ENCODE peak calls at places on chromosomes 6 and 20, in six cellular contexts. U, C, A, G, D and S are unnamed samples.

GRCh38 chr6:88952065-88952704 is 11.2 kb downstream of the RNGTT start:
- DNase-seq in A (peak; percentile 42), C (no peak), G (peak; percentile 50), U (no peak), D (no peak), S (no peak)

GRCh38 chr6:104860221-104860620 is 502 bp upstream of the HACE1 start:
- DNase-seq in G (no peak), A (no peak), U (no peak), C (no peak), D (no peak), S (no peak)

GRCh38 chr20:43540673-43541060 is 18.2 kb upstream of the SGK2 start:
- DNase-seq in G (no peak), U (no peak), C (no peak), D (no peak), A (no peak), S (no peak)

GRCh38 chr6:154773610-154774089 is 40.4 kb downstream of the SCAF8 start:
- DNase-seq in D (no peak), A (no peak), U (no peak), G (no peak), C (no peak), S (no peak)

GRCh38 chr6:35258858-35259193 is 709 bp upstream of the ZNF76 start:
- DNase-seq in U (no peak), D (peak; percentile 53), C (peak; percentile 57), A (peak; percentile 69), G (peak; percentile 67), S (no peak)

GRCh38 chr20:63658749-63659187 is 656 bp downstream of the RTEL1 start:
- DNase-seq in U (peak; percentile 50), G (peak; percentile 40), A (peak; percentile 65), D (peak; percentile 69), C (peak; percentile 39), S (no peak)

GRCh38 chr6:52407467-52407866 is 12.7 kb upstream of the EFHC1 start:
- DNase-seq in D (no peak), G (peak; percentile 77), U (peak; percentile 63), A (peak; percentile 70), C (peak; percentile 33), S (no peak)

GRCh38 chr20:35947489-35947888 is 6.8 kb downstream of the SCAND1 start:
- DNase-seq in D (no peak), A (peak; percentile 50), C (no peak), G (peak; percentile 55), U (peak; percentile 8), S (no peak)

GRCh38 chr6:138538390-138539031 is 39.2 kb upstream of the NHSL1 start:
- DNase-seq in U (peak; percentile 61), D (no peak), C (no peak), A (peak; percentile 71), G (no peak), S (no peak)

GRCh38 chr20:34921436-34921835 is 34.2 kb downstream of the GSS start:
- DNase-seq in U (peak; percentile 42), D (no peak), G (no peak), A (no peak), C (no peak), S (no peak)

GRCh38 chr20:64151634-64152530 is 12.4 kb upstream of the MYT1 start:
- DNase-seq in C (no peak), D (peak; percentile 25), A (peak; percentile 8), G (no peak), U (no peak), S (no peak)

GRCh38 chr20:25580711-25581110 is 4.6 kb downstream of the NINL start:
- DNase-seq in G (no peak), D (peak; percentile 53), A (peak; percentile 62), C (no peak), U (peak; percentile 43), S (no peak)

GRCh38 chr20:47498606-47499005 is 3.1 kb upstream of the NCOA3 start:
- DNase-seq in G (no peak), D (no peak), A (no peak), C (no peak), U (no peak), S (no peak)

GRCh38 chr20:19947611-19948264 is 69.4 kb upstream of the NAA20 start:
- DNase-seq in D (no peak), C (no peak), U (peak; percentile 38), A (peak; percentile 74), G (no peak), S (no peak)

GRCh38 chr6:26044140-26045045 is 42.8 kb upstream of the HFE start:
- DNase-seq in D (peak; percentile 69), C (peak; percentile 90), U (peak; percentile 29), G (peak; percentile 22), A (peak; percentile 55), S (no peak)

GRCh38 chr6:25173951-25174474 is 105.2 kb upstream of the CARMIL1 start:
- DNase-seq in A (peak; percentile 97), U (peak; percentile 95), C (peak; percentile 43), D (no peak), G (peak; percentile 81), S (peak; percentile 96)

GRCh38 chr6:148508401-148509151 is 165.9 kb downstream of the SASH1 start:
- DNase-seq in C (no peak), D (no peak), A (peak; percentile 73), U (peak; percentile 91), G (peak; percentile 54), S (no peak)

GRCh38 chr20:32509639-32510066 is 75.5 kb downstream of the NOL4L start:
- DNase-seq in U (no peak), D (no peak), A (no peak), C (no peak), G (no peak), S (no peak)

DNA sequence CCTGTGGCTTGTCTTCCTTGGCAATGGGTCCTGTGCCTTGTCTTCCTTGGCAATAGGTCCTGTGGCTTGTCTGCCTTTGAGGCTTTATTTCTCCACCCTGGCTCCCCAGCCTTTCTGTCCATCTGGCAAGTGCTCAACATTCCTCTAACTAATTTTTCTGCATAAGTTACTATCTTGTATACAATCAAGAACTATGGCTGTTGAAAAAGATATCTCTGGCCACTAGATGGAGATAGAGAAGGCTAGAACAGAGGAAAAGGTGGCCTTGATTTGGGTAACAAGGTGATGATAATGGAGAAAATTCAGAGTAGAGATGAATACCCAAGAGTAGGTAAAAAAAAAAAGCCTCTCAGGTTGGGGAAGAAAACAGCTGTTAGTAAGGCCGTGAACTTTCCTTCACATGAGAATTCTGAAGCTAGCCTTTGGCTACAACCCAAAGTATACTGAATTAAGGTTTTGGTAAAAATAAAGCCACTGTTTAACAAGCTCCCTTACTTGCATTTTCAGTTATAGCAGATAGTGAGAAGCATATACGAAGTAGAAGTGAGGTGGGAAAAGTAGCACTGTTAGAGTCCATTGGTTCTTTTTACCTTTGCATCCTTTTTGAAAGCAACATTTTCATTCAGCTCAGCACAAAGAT is 505.0 kb downstream of the DOK5 start:
- DNase-seq in C (no peak), A (peak; percentile 0), G (peak; percentile 25), D (no peak), U (no peak), S (no peak)
- TF ChIP-seq CTCF in C (peak; percentile 22), A (no peak), G (peak; percentile 54), D (peak; percentile 23), U (no peak), S (no peak)

GRCh38 chr20:11777861-11778570 is 139.7 kb upstream of the BTBD3 start:
- DNase-seq in C (peak; percentile 44), U (peak; percentile 80), A (peak; percentile 74), D (no peak), G (no peak), S (peak; percentile 33)
- H3K4me3 ChIP-seq in C (no peak overlapping the region), U (peak overlapping the region; percentile 12), A (peak overlapping the region; percentile 29), D (no peak overlapping the region), G (no peak overlapping the region), S (peak overlapping the region; percentile 19)

DNA sequence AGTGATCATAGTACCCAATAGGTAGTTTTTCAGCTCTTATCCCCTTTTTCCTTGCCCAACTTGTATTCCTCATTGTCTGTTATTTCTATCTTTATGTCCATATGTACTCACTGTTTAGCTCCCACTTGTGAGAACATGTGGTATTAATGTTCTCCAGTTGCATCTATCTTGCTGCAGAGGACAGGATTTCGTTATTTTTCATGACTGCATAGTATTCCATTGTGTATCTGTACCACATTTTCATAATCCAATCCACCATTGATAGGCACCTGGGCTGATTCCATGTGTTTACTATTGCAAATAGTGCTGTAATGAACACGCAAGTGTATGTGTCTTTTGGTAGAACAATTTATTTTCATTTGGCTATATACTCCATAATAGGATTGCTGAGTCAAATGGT is 819.5 kb upstream of the ADGRB3 start:
- DNase-seq in A (no peak), G (no peak), U (no peak), D (no peak), C (no peak), S (no peak)
- TF ChIP-seq CTCF in A (no peak), G (no peak), U (no peak), D (no peak), C (no peak), S (no peak)

DNA sequence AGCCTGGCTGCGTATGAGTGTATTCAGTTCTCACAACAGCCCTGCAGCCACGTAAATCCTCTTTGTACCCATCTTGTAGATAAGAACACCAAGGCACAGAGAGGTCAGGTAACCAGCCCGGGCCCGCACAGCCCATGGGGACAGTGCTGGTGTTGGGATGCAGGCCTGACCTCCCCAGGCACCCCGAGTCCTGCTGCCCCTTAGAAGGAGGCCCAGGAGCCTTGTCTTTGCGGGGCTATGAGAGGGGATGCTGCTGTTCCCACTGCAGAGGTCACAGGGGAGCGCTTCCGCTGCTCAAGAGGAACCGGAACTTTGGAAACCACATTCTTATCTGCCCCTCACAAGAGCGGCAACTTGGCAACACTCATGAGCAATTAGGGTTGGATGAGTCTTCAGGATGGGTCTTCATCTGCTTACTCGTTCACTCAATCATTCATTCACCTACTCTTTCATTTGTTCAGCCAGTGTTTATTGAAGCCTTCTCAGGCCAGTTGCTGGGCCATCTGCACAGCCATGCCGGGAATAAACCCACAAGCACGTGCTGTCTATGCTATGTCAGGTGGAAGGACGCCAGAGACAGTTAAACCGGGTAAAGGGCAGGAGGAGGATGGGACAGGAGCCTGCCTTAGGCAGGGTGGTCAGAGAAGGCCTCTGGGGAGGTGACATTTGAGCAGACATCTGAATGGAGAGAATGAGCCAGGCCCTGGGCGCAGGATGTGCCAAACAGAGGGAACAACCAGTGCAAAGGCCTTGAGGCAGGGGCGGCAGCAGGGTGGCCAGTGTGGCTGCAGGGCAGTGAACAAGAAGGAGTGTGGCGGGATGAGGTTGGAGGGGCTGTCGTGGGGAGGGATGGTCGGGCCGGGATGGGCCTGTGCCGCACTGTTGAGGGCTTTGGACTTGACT is 60.8 kb downstream of the RBM38 start:
- DNase-seq in C (no peak), A (no peak), D (no peak), U (peak; percentile 45), G (no peak), S (no peak)
- H3K4me3 ChIP-seq in C (no peak overlapping the region), A (no peak overlapping the region), D (no peak overlapping the region), U (no peak overlapping the region), G (no peak overlapping the region), S (no peak overlapping the region)

GRCh38 chr6:38179794-38180430 is 360.4 kb downstream of the ZFAND3 start:
- DNase-seq in G (no peak), C (no peak), D (no peak), U (no peak), A (no peak), S (no peak)
- TF ChIP-seq CTCF in G (no peak), C (no peak), D (no peak), U (no peak), A (no peak), S (no peak)

DNA sequence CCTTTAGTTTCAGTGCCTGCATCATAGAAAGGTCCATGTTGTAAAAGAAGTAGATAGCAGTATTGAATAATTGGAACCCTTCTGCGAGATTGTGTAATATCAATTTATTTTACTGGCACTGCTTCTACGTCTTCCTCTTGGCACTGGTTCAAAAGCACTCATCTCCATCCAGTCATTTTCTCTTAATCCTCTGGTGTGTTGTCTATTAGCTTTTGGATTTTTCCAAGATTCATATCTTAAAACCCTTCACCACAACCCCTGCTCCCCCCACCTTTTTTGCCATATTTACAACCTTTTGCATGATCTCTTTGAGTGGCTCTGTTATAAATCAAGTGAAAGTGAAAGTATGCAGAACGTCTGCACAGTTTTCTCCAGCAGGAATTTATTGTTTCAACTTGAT is 76.6 kb upstream of the HSF2 start:
- DNase-seq in C (peak; percentile 39), G (peak; percentile 89), U (peak; percentile 17), D (no peak), A (peak; percentile 35), S (no peak)
- H3K4me3 ChIP-seq in C (peak overlapping the region; percentile 7), G (peak overlapping the region; percentile 30), U (peak overlapping the region; percentile 49), D (peak overlapping the region; percentile 47), A (peak overlapping the region; percentile 55), S (peak overlapping the region; percentile 36)